ENCODE peak calls at places on chromosomes 3 and 15, in five cellular contexts. X is G401; N is stimulated activated CD8-positive, alpha-beta memory T cell treated with anti-CD3 and anti-CD28 coated beads, Interleukin-7, amount 100 ng/mL, for 24 hours; J is retinal pigment epithelial cell; H is fibroblast of lung. E is an unnamed sample.

GRCh38 chr3:188006726-188007393 is 147.1 kb upstream of the LPP start:
- DNase-seq in X (peak; percentile 97), N (no peak), J (no peak), H (no peak), E (no peak)

GRCh38 chr3:189076459-189076858 is 95.3 kb upstream of the TPRG1 start:
- DNase-seq in X (no peak), N (no peak), J (no peak), H (no peak), E (no peak)

GRCh38 chr3:9179826-9180763 is 69.4 kb downstream of the SRGAP3 start:
- DNase-seq in X (no peak), N (no peak), J (no peak), H (no peak), E (no peak)

GRCh38 chr3:25169146-25169545 is 258.9 kb upstream of the RARB start:
- DNase-seq in X (no peak), N (no peak), J (no peak), H (no peak), E (peak; percentile 3)

GRCh38 chr3:143826296-143826695 is 22.0 kb downstream of the SLC9A9 start:
- DNase-seq in X (no peak), N (no peak), J (no peak), H (no peak), E (no peak)

GRCh38 chr15:73908030-73908821 is 18.0 kb upstream of the LOXL1 start:
- DNase-seq in X (peak; percentile 84), N (peak; percentile 61), J (no peak), H (peak; percentile 71), E (peak; percentile 84)

GRCh38 chr3:13822042-13822441 is 57.8 kb downstream of the WNT7A start:
- DNase-seq in X (no peak), N (no peak), J (no peak), H (no peak), E (no peak)

GRCh38 chr3:106728315-106728821 is 648.9 kb upstream of the CCDC54 start:
- DNase-seq in X (no peak), N (no peak), J (peak; percentile 73), H (peak; percentile 87), E (peak; percentile 82)

E was measured in AG08395.